ENCODE peak calls at places on chromosomes 6 and 20, in eight cellular contexts. One of them, this sample, is unnamed.

GRCh38 chr6:14046476-14047068 is 71.0 kb upstream of the CD83 start:
- DNase-seq in heart left ventricle: peak; percentile 32
- DNase-seq in ovary: no peak
- DNase-seq in body of pancreas: peak; percentile 54
- DNase-seq in uterus: no peak
- DNase-seq in A549: peak; percentile 60
- DNase-seq in IMR-90: peak; percentile 48
- DNase-seq in K562: peak; percentile 74
- DNase-seq in this sample: peak; percentile 42

GRCh38 chr6:125658759-125659431 is 90.5 kb upstream of the HEY2 start:
- DNase-seq in body of pancreas: no peak
- DNase-seq in IMR-90: no peak
- DNase-seq in uterus: no peak
- DNase-seq in K562: no peak
- DNase-seq in ovary: no peak
- DNase-seq in A549: no peak
- DNase-seq in heart left ventricle: peak; percentile 47
- DNase-seq in this sample: no peak

GRCh38 chr6:122222761-122223160 is 176.7 kb upstream of the HSF2 start:
- DNase-seq in ovary: no peak
- DNase-seq in body of pancreas: no peak
- DNase-seq in heart left ventricle: no peak
- DNase-seq in K562: no peak
- DNase-seq in A549: no peak
- DNase-seq in uterus: no peak
- DNase-seq in IMR-90: no peak
- DNase-seq in this sample: no peak

GRCh38 chr6:4611441-4612129 is 164.6 kb upstream of the CDYL start:
- DNase-seq in body of pancreas: no peak
- DNase-seq in A549: no peak
- DNase-seq in ovary: no peak
- DNase-seq in K562: no peak
- DNase-seq in heart left ventricle: no peak
- DNase-seq in IMR-90: no peak
- DNase-seq in uterus: peak; percentile 57
- DNase-seq in this sample: no peak

GRCh38 chr6:138036955-138037592 is 70.1 kb downstream of the PERP start:
- DNase-seq in K562: no peak
- DNase-seq in heart left ventricle: no peak
- DNase-seq in ovary: no peak
- DNase-seq in uterus: no peak
- DNase-seq in IMR-90: peak; percentile 12
- DNase-seq in body of pancreas: no peak
- DNase-seq in A549: no peak
- DNase-seq in this sample: no peak

GRCh38 chr20:3797592-3798404 is 1.7 kb downstream of the CDC25B start:
- DNase-seq in K562: peak; percentile 57
- DNase-seq in A549: no peak
- DNase-seq in heart left ventricle: no peak
- DNase-seq in uterus: no peak
- DNase-seq in IMR-90: peak; percentile 67
- DNase-seq in body of pancreas: no peak
- DNase-seq in ovary: no peak
- DNase-seq in this sample: no peak

GRCh38 chr6:137372532-137372931 is 121.7 kb downstream of the OLIG3 start:
- DNase-seq in ovary: no peak
- DNase-seq in K562: no peak
- DNase-seq in IMR-90: no peak
- DNase-seq in uterus: no peak
- DNase-seq in body of pancreas: no peak
- DNase-seq in A549: no peak
- DNase-seq in heart left ventricle: no peak
- DNase-seq in this sample: no peak

GRCh38 chr6:12595161-12595792 is 121.3 kb upstream of the PHACTR1 start:
- DNase-seq in uterus: no peak
- DNase-seq in ovary: no peak
- DNase-seq in body of pancreas: no peak
- DNase-seq in K562: no peak
- DNase-seq in IMR-90: peak; percentile 52
- DNase-seq in A549: no peak
- DNase-seq in heart left ventricle: no peak
- DNase-seq in this sample: no peak

GRCh38 chr6:105500693-105501092 is 97.8 kb upstream of the PREP start:
- DNase-seq in body of pancreas: no peak
- DNase-seq in ovary: no peak
- DNase-seq in K562: no peak
- DNase-seq in heart left ventricle: no peak
- DNase-seq in A549: no peak
- DNase-seq in IMR-90: no peak
- DNase-seq in uterus: no peak
- DNase-seq in this sample: no peak

DNA sequence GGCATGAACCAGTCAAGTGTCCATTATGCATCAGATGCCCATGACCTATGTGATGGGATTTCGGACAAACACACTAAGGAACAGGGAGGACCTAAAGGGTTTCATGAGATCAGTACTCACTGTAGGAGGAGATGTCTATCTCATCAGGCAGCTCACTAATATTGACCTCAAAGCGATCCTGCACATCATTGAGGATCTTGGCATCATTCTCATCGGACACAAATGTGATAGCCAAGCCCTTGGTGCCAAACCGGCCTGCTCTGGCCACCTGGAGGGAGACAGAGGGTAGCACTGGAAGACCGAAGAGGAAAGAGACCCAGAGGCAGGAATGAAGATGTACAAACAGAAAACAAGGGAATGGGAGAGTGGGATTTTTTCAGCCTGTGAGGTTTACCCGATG is 1.9 kb downstream of the MCCD1 start:
- DNase-seq in A549: no peak
- DNase-seq in K562: no peak
- DNase-seq in ovary: no peak
- DNase-seq in uterus: no peak
- DNase-seq in heart left ventricle: no peak
- DNase-seq in IMR-90: no peak
- DNase-seq in body of pancreas: no peak
- DNase-seq in this sample: no peak
- TF ChIP-seq POLR2A in A549: no peak
- TF ChIP-seq POLR2A in K562: peak; percentile 61
- TF ChIP-seq POLR2A in ovary: no peak
- TF ChIP-seq POLR2A in uterus: no peak
- TF ChIP-seq POLR2A in heart left ventricle: no peak
- TF ChIP-seq POLR2A in IMR-90: no peak
- TF ChIP-seq POLR2A in body of pancreas: no peak
- TF ChIP-seq POLR2A in this sample: no peak

GRCh38 chr20:50855498-50856474 is 60.9 kb downstream of the BCAS4 start:
- DNase-seq in body of pancreas: peak; percentile 47
- DNase-seq in IMR-90: peak; percentile 49
- DNase-seq in uterus: no peak
- DNase-seq in A549: peak; percentile 16
- DNase-seq in K562: no peak
- DNase-seq in ovary: no peak
- DNase-seq in heart left ventricle: no peak
- DNase-seq in this sample: peak; percentile 75

GRCh38 chr20:50857348-50857747 is 62.5 kb downstream of the BCAS4 start:
- DNase-seq in heart left ventricle: no peak
- DNase-seq in uterus: no peak
- DNase-seq in ovary: no peak
- DNase-seq in body of pancreas: no peak
- DNase-seq in K562: no peak
- DNase-seq in IMR-90: no peak
- DNase-seq in A549: no peak
- DNase-seq in this sample: no peak

GRCh38 chr20:50856475-50857041 is 61.7 kb downstream of the BCAS4 start:
- DNase-seq in ovary: no peak
- DNase-seq in uterus: no peak
- DNase-seq in heart left ventricle: no peak
- DNase-seq in IMR-90: no peak
- DNase-seq in body of pancreas: no peak
- DNase-seq in A549: no peak
- DNase-seq in K562: no peak
- DNase-seq in this sample: no peak

GRCh38 chr20:50852085-50852484 is 57.2 kb downstream of the BCAS4 start:
- DNase-seq in uterus: no peak
- DNase-seq in IMR-90: no peak
- DNase-seq in K562: no peak
- DNase-seq in ovary: no peak
- DNase-seq in body of pancreas: no peak
- DNase-seq in heart left ventricle: no peak
- DNase-seq in A549: no peak
- DNase-seq in this sample: no peak

GRCh38 chr20:50854512-50855249 is 59.8 kb downstream of the BCAS4 start:
- DNase-seq in IMR-90: no peak
- DNase-seq in A549: no peak
- DNase-seq in body of pancreas: no peak
- DNase-seq in heart left ventricle: no peak
- DNase-seq in uterus: no peak
- DNase-seq in ovary: no peak
- DNase-seq in K562: peak; percentile 62
- DNase-seq in this sample: no peak
- TF ChIP-seq POLR2A in IMR-90: no peak
- TF ChIP-seq POLR2A in A549: no peak
- TF ChIP-seq POLR2A in body of pancreas: no peak
- TF ChIP-seq POLR2A in heart left ventricle: no peak
- TF ChIP-seq POLR2A in uterus: no peak
- TF ChIP-seq POLR2A in ovary: no peak
- TF ChIP-seq POLR2A in K562: no peak
- TF ChIP-seq POLR2A in this sample: no peak

GRCh38 chr6:166025149-166025898 is 142.3 kb downstream of the TBXT start:
- DNase-seq in IMR-90: peak; percentile 91
- DNase-seq in K562: no peak
- DNase-seq in body of pancreas: no peak
- DNase-seq in A549: no peak
- DNase-seq in ovary: no peak
- DNase-seq in heart left ventricle: no peak
- DNase-seq in uterus: no peak
- DNase-seq in this sample: no peak
- TF ChIP-seq POLR2A in IMR-90: no peak
- TF ChIP-seq POLR2A in K562: no peak
- TF ChIP-seq POLR2A in body of pancreas: no peak
- TF ChIP-seq POLR2A in A549: no peak
- TF ChIP-seq POLR2A in ovary: no peak
- TF ChIP-seq POLR2A in heart left ventricle: no peak
- TF ChIP-seq POLR2A in uterus: no peak
- TF ChIP-seq POLR2A in this sample: no peak

GRCh38 chr20:57625978-57626377 is 5.8 kb upstream of the ZBP1 start:
- DNase-seq in heart left ventricle: no peak
- DNase-seq in body of pancreas: no peak
- DNase-seq in IMR-90: no peak
- DNase-seq in ovary: no peak
- DNase-seq in uterus: no peak
- DNase-seq in A549: no peak
- DNase-seq in K562: no peak
- DNase-seq in this sample: no peak

GRCh38 chr20:57624124-57624523 is 3.9 kb upstream of the ZBP1 start:
- DNase-seq in body of pancreas: no peak
- DNase-seq in K562: no peak
- DNase-seq in A549: no peak
- DNase-seq in heart left ventricle: no peak
- DNase-seq in IMR-90: no peak
- DNase-seq in uterus: no peak
- DNase-seq in ovary: no peak
- DNase-seq in this sample: no peak

GRCh38 chr20:57627339-57627738 is 7.1 kb upstream of the ZBP1 start:
- DNase-seq in IMR-90: no peak
- DNase-seq in heart left ventricle: no peak
- DNase-seq in uterus: no peak
- DNase-seq in body of pancreas: no peak
- DNase-seq in A549: no peak
- DNase-seq in K562: no peak
- DNase-seq in ovary: no peak
- DNase-seq in this sample: no peak

GRCh38 chr20:57622579-57623381 is 2.6 kb upstream of the ZBP1 start:
- DNase-seq in K562: peak; percentile 66
- DNase-seq in IMR-90: peak; percentile 37
- DNase-seq in A549: peak; percentile 88
- DNase-seq in uterus: peak; percentile 36
- DNase-seq in heart left ventricle: no peak
- DNase-seq in body of pancreas: peak; percentile 61
- DNase-seq in ovary: no peak
- DNase-seq in this sample: peak; percentile 68

DNA sequence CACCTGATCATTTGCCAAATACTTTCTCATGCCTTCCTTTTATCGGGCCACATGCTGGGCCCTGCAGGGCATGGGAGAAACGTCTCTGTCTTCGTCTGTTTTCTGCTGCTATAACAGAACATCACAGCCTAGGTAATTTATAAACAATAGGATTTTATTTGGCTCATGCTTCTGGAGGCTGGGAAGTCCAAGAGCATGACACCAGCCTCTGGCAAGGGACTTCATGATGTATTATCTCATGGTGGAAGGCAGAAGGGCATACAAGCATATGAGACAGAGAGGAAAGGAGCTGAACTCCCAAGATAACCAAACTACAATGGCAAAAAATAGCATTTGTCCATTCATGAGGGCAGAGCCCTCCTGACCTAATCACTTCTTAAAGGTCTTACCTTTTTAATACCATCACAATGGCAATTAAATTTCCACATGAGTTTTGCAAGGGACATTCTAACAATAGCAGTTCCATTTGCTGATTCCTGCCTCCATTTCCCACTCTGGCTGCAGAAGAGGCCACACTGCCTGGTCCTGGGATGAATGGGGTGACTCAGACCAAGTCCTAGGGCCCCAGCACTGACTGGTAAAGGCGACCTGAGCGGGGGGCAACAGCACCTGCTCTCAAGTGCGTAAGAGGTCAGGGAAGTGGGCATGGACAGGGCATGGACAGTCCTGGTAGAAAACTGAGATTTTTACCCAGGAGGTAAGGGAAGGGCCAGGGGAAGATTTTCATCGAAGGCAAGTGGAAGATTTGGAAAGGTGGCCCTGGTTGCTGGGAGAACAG is 5.1 kb upstream of the ZBP1 start:
- DNase-seq in heart left ventricle: no peak
- DNase-seq in uterus: no peak
- DNase-seq in A549: no peak
- DNase-seq in body of pancreas: no peak
- DNase-seq in IMR-90: no peak
- DNase-seq in ovary: no peak
- DNase-seq in K562: no peak
- DNase-seq in this sample: no peak
- TF ChIP-seq POLR2A in heart left ventricle: no peak
- TF ChIP-seq POLR2A in uterus: no peak
- TF ChIP-seq POLR2A in A549: no peak
- TF ChIP-seq POLR2A in body of pancreas: no peak
- TF ChIP-seq POLR2A in IMR-90: no peak
- TF ChIP-seq POLR2A in ovary: no peak
- TF ChIP-seq POLR2A in K562: no peak
- TF ChIP-seq POLR2A in this sample: no peak

GRCh38 chr6:169217972-169218371 is 35.7 kb downstream of the THBS2 start:
- DNase-seq in uterus: no peak
- DNase-seq in A549: no peak
- DNase-seq in IMR-90: no peak
- DNase-seq in ovary: no peak
- DNase-seq in body of pancreas: no peak
- DNase-seq in K562: no peak
- DNase-seq in heart left ventricle: no peak
- DNase-seq in this sample: no peak
- TF ChIP-seq POLR2A in uterus: no peak
- TF ChIP-seq POLR2A in A549: no peak
- TF ChIP-seq POLR2A in IMR-90: no peak
- TF ChIP-seq POLR2A in ovary: no peak
- TF ChIP-seq POLR2A in body of pancreas: no peak
- TF ChIP-seq POLR2A in K562: no peak
- TF ChIP-seq POLR2A in heart left ventricle: no peak
- TF ChIP-seq POLR2A in this sample: no peak